ENCODE peak calls at places on chromosomes 12 and 14, in six cellular contexts. C is fibroblast of mammary gland; X is SHP77; N is NCI-H1436; G is GM19239; J is activated T-helper 2 cell treated with anti-CD3 and anti-CD28 coated beads, Interferon-gamma antibody, Interleukin-2, Interleukin-4, amounts not matched to agents 10 μg/mL and 5 μg/mL and 100 μg/mL, durations not matched to agents 14 hours and 24 hours and 36 hours. K is an unnamed sample.

GRCh38 chr12:459430-460258 is at the start of gene B4GALNT3:
- DNase-seq in N (peak), X (no peak), G (peak), J (peak), C (peak), K (peak)

GRCh38 chr12:2638273-2639019 is 156.3 kb upstream of the FKBP4 start:
- DNase-seq in C (no peak), N (no peak), G (no peak), J (no peak), X (no peak), K (no peak)

GRCh38 chr12:13130981-13131380 is 27.5 kb upstream of the GSG1 start:
- DNase-seq in N (no peak), X (no peak), J (no peak), C (no peak), G (no peak), K (no peak)

GRCh38 chr12:127393896-127394295 is 873.1 kb upstream of the TMEM132C start:
- DNase-seq in C (peak), G (no peak), N (no peak), J (no peak), X (no peak), K (no peak)

GRCh38 chr14:76537912-76538647 is 162.1 kb downstream of the ESRRB start:
- DNase-seq in C (no peak), J (no peak), X (no peak), G (no peak), N (no peak), K (no peak)

GRCh38 chr12:121673013-121673441 is 3.6 kb upstream of the MORN3 start:
- DNase-seq in C (no peak), G (no peak), J (no peak), X (no peak), N (no peak), K (no peak)

GRCh38 chr12:115075552-115076170 is 391.7 kb upstream of the TBX3 start:
- DNase-seq in G (no peak), N (no peak), X (no peak), C (peak), J (no peak), K (no peak)

GRCh38 chr12:6773662-6774351 is 1.5 kb downstream of the LAG3 start:
- DNase-seq in X (no peak), G (no peak), C (no peak), N (no peak), J (no peak), K (no peak)

GRCh38 chr12:26125451-26126339 is 858 bp upstream of the BHLHE41 start:
- DNase-seq in J (no peak), C (peak), X (peak), N (no peak), G (no peak), K (peak)

GRCh38 chr12:85831327-85831990 is 4.8 kb downstream of the RASSF9 start:
- DNase-seq in X (no peak), C (peak), J (no peak), N (no peak), G (no peak), K (no peak)

GRCh38 chr14:99330316-99331240 is 58.6 kb upstream of the BCL11B start:
- DNase-seq in G (no peak), X (no peak), J (no peak), N (no peak), C (no peak), K (no peak)

GRCh38 chr14:106508216-106508615 is 981.8 kb downstream of the TMEM121 start:
- DNase-seq in X (no peak), N (no peak), J (no peak), C (no peak), G (no peak), K (no peak)

GRCh38 chr12:15256760-15257159 is 35.5 kb upstream of the RERG start:
- DNase-seq in J (no peak), G (no peak), C (peak), X (no peak), N (no peak), K (no peak)

K was measured in LoVo.